ENCODE peak calls at places on chromosomes 3 and 15, in eight cellular contexts. T is ascending aorta, O is fibroblast of lung, W is A549, V is left ventricle myocardium inferior, K is spleen, M is brain microvascular endothelial cell, L is progenitor cell of endocrine pancreas. E is an unnamed sample.

GRCh38 chr15:88800026-88800425 is 3.2 kb upstream of the ACAN start:
- DNase-seq in T (peak; percentile 58), O (peak; percentile 22), W (peak; percentile 36), V (no peak), K (no peak), M (peak; percentile 18), L (no peak), E (no peak)

GRCh38 chr3:69081583-69082262 is 1.6 kb upstream of the UBA3 start:
- DNase-seq in T (no peak), O (peak; percentile 58), W (peak; percentile 43), V (no peak), K (no peak), M (peak; percentile 73), L (no peak), E (no peak)

GRCh38 chr3:79597719-79598118 is 170.1 kb downstream of the ROBO1 start:
- DNase-seq in T (no peak), O (no peak), W (no peak), V (no peak), K (no peak), M (no peak), L (no peak), E (no peak)

GRCh38 chr3:36489106-36489505 is 108.8 kb downstream of the STAC start:
- DNase-seq in T (no peak), O (no peak), W (no peak), V (no peak), K (no peak), M (no peak), L (no peak), E (no peak)

GRCh38 chr3:44355634-44356033 is 17.1 kb downstream of the TCAIM start:
- DNase-seq in T (peak; percentile 68), O (peak; percentile 88), W (no peak), V (no peak), K (no peak), M (peak; percentile 79), L (no peak), E (no peak)

GRCh38 chr15:29747837-29748417 is 74.3 kb downstream of the TJP1 start:
- DNase-seq in T (no peak), O (no peak), W (peak; percentile 31), V (no peak), K (no peak), M (no peak), L (no peak), E (no peak)

GRCh38 chr3:4999626-5000184 is 20.5 kb downstream of the BHLHE40 start:
- DNase-seq in T (no peak), O (no peak), W (no peak), V (no peak), K (no peak), M (no peak), L (no peak), E (no peak)

GRCh38 chr3:134614955-134615354 is 35.9 kb downstream of the KY start:
- DNase-seq in T (no peak), O (no peak), W (no peak), V (no peak), K (no peak), M (no peak), L (no peak), E (no peak)

GRCh38 chr3:133944641-133945441 is 49.2 kb upstream of the RAB6B start:
- DNase-seq in T (peak; percentile 50), O (peak; percentile 95), W (no peak), V (peak; percentile 25), K (peak; percentile 49), M (peak; percentile 66), L (no peak), E (no peak)

GRCh38 chr3:42745291-42745745 is 27.7 kb downstream of the CCDC13 start:
- DNase-seq in T (no peak), O (no peak), W (no peak), V (no peak), K (no peak), M (no peak), L (no peak), E (no peak)

GRCh38 chr3:5929027-5929426 is 741.5 kb downstream of the EDEM1 start:
- DNase-seq in T (no peak), O (no peak), W (no peak), V (no peak), K (no peak), M (no peak), L (no peak), E (no peak)

GRCh38 chr3:46480481-46481195 is 15.9 kb upstream of the LTF start:
- DNase-seq in T (peak; percentile 49), O (no peak), W (no peak), V (no peak), K (no peak), M (no peak), L (no peak), E (no peak)

GRCh38 chr3:49906004-49906860 is 2.6 kb upstream of the MST1R start:
- DNase-seq in T (peak; percentile 76), O (peak; percentile 47), W (peak; percentile 55), V (peak; percentile 36), K (peak; percentile 82), M (peak; percentile 28), L (no peak), E (no peak)

GRCh38 chr15:93048759-93049161 is 40.3 kb downstream of the RGMA start:
- DNase-seq in T (no peak), O (peak; percentile 64), W (no peak), V (no peak), K (no peak), M (no peak), L (no peak), E (no peak)

GRCh38 chr3:104947946-104948345 is 418.8 kb upstream of the ALCAM start:
- DNase-seq in T (no peak), O (no peak), W (no peak), V (no peak), K (no peak), M (peak; percentile 14), L (no peak), E (no peak)

GRCh38 chr3:104437891-104438290 is 928.8 kb upstream of the ALCAM start:
- DNase-seq in T (no peak), O (peak; percentile 84), W (no peak), V (no peak), K (no peak), M (peak; percentile 48), L (no peak), E (no peak)

GRCh38 chr3:61979645-61980430 is 393.5 kb downstream of the FEZF2 start:
- DNase-seq in T (no peak), O (peak; percentile 15), W (no peak), V (no peak), K (no peak), M (no peak), L (no peak), E (no peak)

GRCh38 chr15:48144889-48145288 is 24.1 kb downstream of the SLC24A5 start:
- DNase-seq in T (no peak), O (peak; percentile 43), W (no peak), V (no peak), K (no peak), M (peak; percentile 20), L (no peak), E (no peak)

GRCh38 chr3:194119831-194120230 is 16.1 kb upstream of the HES1 start:
- DNase-seq in T (no peak), O (no peak), W (no peak), V (no peak), K (no peak), M (no peak), L (no peak), E (no peak)

GRCh38 chr15:79884204-79884596 is 12.6 kb downstream of the MTHFS start:
- DNase-seq in T (no peak), O (no peak), W (no peak), V (no peak), K (no peak), M (no peak), L (no peak), E (no peak)
- TF ChIP-seq CTCF in T (no peak), O (no peak), W (no peak), V (no peak), K (no peak), M (no peak), L (no peak), E (no peak)

DNA sequence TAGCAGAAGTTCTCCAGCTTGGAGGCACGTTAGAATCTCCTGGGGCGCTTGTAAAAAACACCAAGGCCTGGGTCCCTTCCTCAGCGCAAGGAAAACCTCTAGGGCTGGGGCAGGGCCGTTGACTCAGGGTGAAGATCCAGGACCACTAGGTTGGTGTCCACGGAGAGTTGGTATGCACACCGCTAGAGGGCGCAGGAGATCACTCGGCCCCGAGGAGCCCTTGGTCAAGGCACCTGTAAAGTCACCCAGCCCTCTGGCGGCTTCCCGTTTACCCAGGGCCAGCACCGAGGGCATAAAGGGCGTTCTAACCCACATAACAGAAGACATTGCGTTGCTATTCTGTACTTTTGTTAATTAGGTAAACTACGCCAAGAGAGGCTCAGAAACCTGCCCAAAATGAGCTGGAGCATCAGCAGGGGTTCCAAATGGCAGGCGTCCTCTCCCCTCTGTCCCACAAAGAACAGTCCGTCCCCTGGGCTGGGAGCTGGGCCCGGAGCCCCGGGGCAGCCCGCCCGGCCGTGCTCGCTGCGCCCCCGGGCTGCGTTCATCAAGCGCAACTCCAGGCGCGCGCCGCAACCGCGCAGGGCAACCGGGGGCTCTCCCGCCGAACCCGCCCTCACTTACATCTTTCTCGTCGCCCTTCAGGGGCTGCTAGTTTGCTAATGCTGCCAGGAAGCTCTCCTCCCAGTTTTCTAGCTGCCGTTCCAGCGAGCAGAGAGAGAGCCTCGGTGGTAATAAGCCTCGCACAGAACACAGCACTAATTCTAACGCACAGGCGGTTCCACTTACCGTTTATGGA is 332.1 kb downstream of the ARRDC4 start:
- DNase-seq in T (no peak), O (no peak), W (peak; percentile 56), V (peak; percentile 20), K (no peak), M (peak; percentile 5), L (peak; percentile 78), E (peak; percentile 79)
- TF ChIP-seq CTCF in T (no peak), O (peak; percentile 58), W (peak; percentile 66), V (peak; percentile 59), K (peak; percentile 16), M (peak; percentile 71), L (peak; percentile 86), E (peak; percentile 90)

GRCh38 chr3:128089135-128089534 is 34.5 kb downstream of the RUVBL1 start:
- DNase-seq in T (no peak), O (no peak), W (no peak), V (no peak), K (no peak), M (no peak), L (no peak), E (no peak)
- TF ChIP-seq CTCF in T (no peak), O (no peak), W (no peak), V (no peak), K (no peak), M (peak; percentile 5), L (peak; percentile 12), E (no peak)

GRCh38 chr3:52483081-52483480 is 12.1 kb upstream of the STAB1 start:
- DNase-seq in T (no peak), O (no peak), W (no peak), V (no peak), K (no peak), M (no peak), L (no peak), E (no peak)

GRCh38 chr3:52483577-52484495 is 11.3 kb upstream of the STAB1 start:
- DNase-seq in T (no peak), O (peak; percentile 67), W (no peak), V (no peak), K (no peak), M (peak; percentile 47), L (no peak), E (no peak)

GRCh38 chr3:52480768-52481715 is 14.1 kb upstream of the STAB1 start:
- DNase-seq in T (no peak), O (no peak), W (no peak), V (no peak), K (no peak), M (no peak), L (no peak), E (no peak)

GRCh38 chr3:52479876-52480575 is 15.1 kb upstream of the STAB1 start:
- DNase-seq in T (no peak), O (no peak), W (no peak), V (no peak), K (no peak), M (no peak), L (no peak), E (no peak)

GRCh38 chr3:52481819-52482521 is 13.2 kb upstream of the STAB1 start:
- DNase-seq in T (no peak), O (no peak), W (peak; percentile 38), V (no peak), K (no peak), M (no peak), L (no peak), E (no peak)
- TF ChIP-seq CTCF in T (peak; percentile 17), O (peak; percentile 47), W (no peak), V (peak; percentile 34), K (no peak), M (peak; percentile 66), L (peak; percentile 48), E (peak; percentile 66)

E was measured in type B pancreatic cell.